ENCODE peak calls at places on chromosomes 13 and 19, in six cellular contexts. X, Z, J, H, P and C are unnamed samples.

GRCh38 chr19:47427241-47428176 is 8.2 kb upstream of the MEIS3 start:
- DNase-seq in Z (peak; percentile 62), H (no peak), P (peak; percentile 68), J (peak; percentile 76), X (peak; percentile 67), C (peak; percentile 58)

GRCh38 chr13:40388617-40389016 is 277.8 kb downstream of the FOXO1 start:
- DNase-seq in Z (peak; percentile 47), J (no peak), X (no peak), P (no peak), H (no peak), C (no peak)

GRCh38 chr13:113545931-113546516 is 38.5 kb upstream of the TFDP1 start:
- DNase-seq in P (no peak), X (no peak), J (no peak), Z (no peak), H (no peak), C (no peak)

GRCh38 chr13:35598233-35598632 is 121.7 kb upstream of the MAB21L1 start:
- DNase-seq in Z (peak; percentile 1), J (no peak), X (no peak), P (no peak), H (no peak), C (no peak)

GRCh38 chr13:24694907-24695306 is 14.7 kb downstream of the ATP12A start:
- DNase-seq in H (no peak), Z (no peak), X (no peak), P (no peak), J (no peak), C (no peak)

GRCh38 chr19:49705919-49706318 is 15.0 kb downstream of the CPT1C start:
- DNase-seq in Z (no peak), J (no peak), X (no peak), H (no peak), P (no peak), C (no peak)

GRCh38 chr13:44932850-44933251 is 56.4 kb downstream of the NUFIP1 start:
- DNase-seq in Z (peak; percentile 79), P (peak; percentile 80), J (no peak), X (no peak), H (no peak), C (peak; percentile 89)

GRCh38 chr13:113113846-113114271 is 8.3 kb downstream of the F7 start:
- DNase-seq in X (no peak), P (no peak), Z (no peak), J (peak; percentile 6), H (no peak), C (no peak)

GRCh38 chr13:81442904-81443303 is 1102.0 kb upstream of the SPRY2 start:
- DNase-seq in P (no peak), Z (no peak), H (no peak), J (no peak), X (no peak), C (no peak)

GRCh38 chr13:87656311-87656710 is 14.9 kb upstream of the SLITRK5 start:
- DNase-seq in P (no peak), Z (no peak), H (no peak), J (no peak), X (no peak), C (peak; percentile 14)

GRCh38 chr13:86741762-86742285 is 929.3 kb upstream of the SLITRK5 start:
- DNase-seq in J (no peak), H (no peak), Z (peak; percentile 25), X (no peak), P (no peak), C (no peak)

GRCh38 chr19:21197589-21198295 is 55.9 kb downstream of the ZNF431 start:
- DNase-seq in Z (peak; percentile 26), P (peak; percentile 72), H (no peak), J (no peak), X (peak; percentile 70), C (peak; percentile 36)

GRCh38 chr13:112959206-112959605 is 9.8 kb upstream of the MCF2L start:
- DNase-seq in X (peak; percentile 69), P (peak; percentile 7), H (no peak), J (no peak), Z (no peak), C (peak; percentile 24)

GRCh38 chr19:15591796-15592195 is 23.2 kb upstream of the CYP4F8 start:
- DNase-seq in J (no peak), P (no peak), H (no peak), Z (no peak), X (no peak), C (no peak)

GRCh38 chr19:9885077-9885552 is 50.0 kb downstream of the PIN1 start:
- DNase-seq in Z (peak; percentile 38), J (peak; percentile 71), P (peak; percentile 74), X (peak; percentile 53), H (no peak), C (peak; percentile 87)

GRCh38 chr13:20106751-20107150 is 54.1 kb downstream of the GJA3 start:
- DNase-seq in H (no peak), J (no peak), P (no peak), Z (no peak), X (no peak), C (no peak)

GRCh38 chr13:107808388-107808787 is 406.9 kb downstream of the LIG4 start:
- DNase-seq in P (peak; percentile 51), X (no peak), J (no peak), H (no peak), Z (peak; percentile 60), C (peak; percentile 18)

GRCh38 chr19:42220751-42221097 is 612 bp downstream of the ZNF526 start:
- DNase-seq in X (no peak), J (no peak), P (no peak), Z (no peak), H (no peak), C (no peak)
- TF ChIP-seq CTCF in X (no peak), J (no peak), P (no peak), Z (no peak), H (no peak), C (no peak)

GRCh38 chr19:38303517-38304351 is at the start of gene C19orf33:
- DNase-seq in X (no peak), J (no peak), Z (no peak), H (no peak), P (no peak), C (peak; percentile 25)
- H3K4me3 ChIP-seq in X (no peak within 1 kb of the TSS), J (no peak within 1 kb of the TSS), Z (no peak within 1 kb of the TSS), H (no peak within 1 kb of the TSS), P (no peak within 1 kb of the TSS), C (peak within 1 kb of the TSS; percentile 19)

DNA sequence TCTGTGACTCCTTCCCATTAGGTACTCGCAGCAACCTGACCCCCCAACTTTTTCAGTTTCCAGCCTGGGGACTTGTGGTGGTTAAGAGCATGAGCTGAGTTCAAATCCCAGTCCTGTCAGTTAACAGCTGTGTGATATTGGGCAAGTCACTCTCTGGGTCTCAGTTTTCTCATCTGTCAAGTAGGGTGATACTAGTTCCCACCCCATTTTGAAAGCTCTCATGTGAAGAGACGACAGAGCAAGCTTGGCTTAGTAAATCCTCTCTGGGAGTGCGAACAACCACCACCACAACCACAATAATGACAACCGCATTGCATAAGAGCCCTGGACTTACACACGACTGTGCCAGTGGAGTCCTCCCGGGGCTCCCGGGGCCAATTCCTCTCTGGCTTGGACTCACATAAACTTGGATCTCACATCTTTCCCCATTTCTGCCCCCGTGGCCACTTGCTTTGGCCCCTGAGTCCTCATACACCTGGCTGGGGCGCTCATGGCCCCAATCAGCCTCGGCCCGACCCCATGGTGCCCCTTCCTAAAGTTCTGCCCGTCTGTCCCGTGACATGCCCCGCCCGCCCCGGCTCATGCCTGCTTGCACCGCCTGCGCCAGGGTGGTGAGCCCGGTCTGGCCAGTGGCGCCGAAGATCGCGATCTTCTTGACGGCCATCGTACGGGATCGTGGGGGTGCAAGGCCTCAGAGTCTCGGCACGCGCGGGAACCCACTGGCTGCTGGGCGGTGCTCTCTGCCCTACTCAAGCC is at the start of gene BLVRB:
- DNase-seq in X (no peak), Z (peak; percentile 75), J (no peak), H (no peak), P (peak; percentile 90), C (peak; percentile 86)
- TF ChIP-seq CTCF in X (no peak), Z (no peak), J (peak; percentile 24), H (no peak), P (no peak), C (no peak)

GRCh38 chr19:18878858-18879578 is 16.9 kb downstream of the CERS1 start:
- DNase-seq in Z (no peak), X (no peak), H (no peak), J (no peak), P (no peak), C (no peak)
- H3K4me3 ChIP-seq in Z (no peak overlapping the region), X (no peak overlapping the region), H (no peak overlapping the region), J (no peak overlapping the region), P (no peak overlapping the region), C (no peak overlapping the region)

GRCh38 chr19:33436360-33437345 is 63.1 kb downstream of the CEBPG start:
- DNase-seq in X (no peak), J (no peak), H (no peak), P (no peak), Z (no peak), C (no peak)

GRCh38 chr19:33440241-33440640 is 66.7 kb downstream of the CEBPG start:
- DNase-seq in H (no peak), P (no peak), X (no peak), J (no peak), Z (no peak), C (no peak)

GRCh38 chr19:33438987-33439781 is 65.7 kb downstream of the CEBPG start:
- DNase-seq in J (no peak), H (no peak), P (no peak), X (no peak), Z (no peak), C (no peak)

GRCh38 chr19:33437351-33438015 is 64.0 kb downstream of the CEBPG start:
- DNase-seq in P (no peak), H (no peak), J (no peak), X (no peak), Z (no peak), C (no peak)

DNA sequence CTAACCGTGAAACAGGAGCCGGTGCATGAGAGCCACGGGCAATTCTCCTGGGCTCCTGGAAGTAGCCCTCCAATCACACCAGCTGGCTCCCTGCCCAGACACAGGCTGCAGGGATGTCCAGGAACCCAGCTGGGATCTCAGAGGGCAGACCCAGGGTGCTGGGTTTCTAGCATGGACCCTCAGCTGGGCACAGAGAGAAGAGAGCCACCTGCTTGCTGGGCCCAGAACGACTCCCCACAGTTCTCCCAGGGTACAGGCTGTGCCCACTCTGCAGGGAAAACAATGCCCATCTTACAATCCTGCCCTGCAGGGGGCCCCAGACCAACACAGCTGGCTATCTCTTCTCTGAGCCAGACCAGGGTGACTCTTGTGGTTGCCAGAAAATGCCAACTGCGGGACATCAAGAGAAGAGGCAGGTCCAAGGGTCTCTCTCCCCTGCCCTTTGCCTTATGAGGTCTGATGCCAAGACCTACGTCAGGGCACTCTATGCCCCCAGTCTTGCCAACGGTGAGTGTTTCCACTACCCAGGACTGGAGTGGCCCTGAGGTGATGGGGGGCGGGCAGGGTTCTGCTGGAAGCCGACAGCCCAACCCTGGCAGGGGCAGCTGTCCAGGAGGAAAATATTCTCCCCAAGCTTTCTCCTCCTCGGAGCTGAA is 64.6 kb downstream of the CEBPG start:
- DNase-seq in H (no peak), Z (peak; percentile 22), J (no peak), P (peak; percentile 39), X (peak; percentile 64), C (no peak)
- TF ChIP-seq CTCF in H (no peak), Z (no peak), J (no peak), P (peak; percentile 36), X (no peak), C (peak; percentile 11)